ENCODE peak calls at places on chromosome 17, in five cellular contexts. M is ELR, Q is NCI-H2227 treated with DMSO at 0.1 percent for 48 hours, B is AG04450, T is amygdala. D is an unnamed sample.

GRCh38 chr17:8887834-8888703 is 20.6 kb upstream of the PIK3R6 start:
- DNase-seq in Q (no peak), M (peak; percentile 71), B (no peak), T (no peak), D (no peak)

GRCh38 chr17:15945493-15946209 is 721 bp downstream of the ADORA2B start:
- DNase-seq in Q (no peak), T (no peak), B (no peak), M (peak; percentile 53), D (peak; percentile 36)

GRCh38 chr17:66268247-66268927 is 34.0 kb upstream of the PRKCA start:
- DNase-seq in M (peak; percentile 66), B (peak; percentile 65), T (no peak), Q (no peak), D (peak; percentile 62)

GRCh38 chr17:6276711-6277110 is 158.2 kb downstream of the AIPL1 start:
- DNase-seq in Q (no peak), B (no peak), M (peak; percentile 6), T (no peak), D (no peak)

GRCh38 chr17:57092171-57092570 is 7.1 kb downstream of the AKAP1 start:
- DNase-seq in M (no peak), B (peak; percentile 39), T (no peak), Q (no peak), D (no peak)

GRCh38 chr17:77458202-77459017 is 317.6 kb downstream of the SEC14L1 start:
- DNase-seq in T (no peak), M (no peak), B (no peak), Q (no peak), D (no peak)

GRCh38 chr17:36545093-36545464 is 360 bp downstream of the GGNBP2 start:
- DNase-seq in Q (peak; percentile 71), M (no peak), T (no peak), B (no peak), D (no peak)

GRCh38 chr17:6366144-6366755 is 68.7 kb downstream of the AIPL1 start:
- DNase-seq in M (peak; percentile 89), Q (no peak), B (no peak), T (no peak), D (peak; percentile 90)

GRCh38 chr17:49031965-49032928 is 35.1 kb downstream of the IGF2BP1 start:
- DNase-seq in T (no peak), Q (peak; percentile 64), B (peak; percentile 60), M (peak; percentile 88), D (peak; percentile 59)

GRCh38 chr17:73539176-73539575 is 105.1 kb downstream of the SDK2 start:
- DNase-seq in M (no peak), Q (no peak), T (no peak), B (no peak), D (no peak)

GRCh38 chr17:37147301-37147812 is 198.6 kb downstream of the AATF start:
- DNase-seq in T (no peak), Q (no peak), B (no peak), M (peak; percentile 43), D (peak; percentile 50)

D was measured in mammary epithelial cell.